ENCODE peak calls at places on chromosome X, in four cellular contexts. N is fibroblast of the conjunctiva; P is stimulated activated CD4-positive, alpha-beta T cell treated with anti-CD3 and anti-CD28 coated beads, Interleukin-2, amount 100 ng/mL, for 48 hours; L is GM10248. Q is an unnamed sample.

GRCh38 chrX:24148118-24148517 is 1.4 kb upstream of the ZFX start:
- DNase-seq in N (no peak), P (no peak), L (no peak), Q (no peak)

GRCh38 chrX:134180566-134180965 is 56.4 kb upstream of the CCDC160 start:
- DNase-seq in N (no peak), P (no peak), L (no peak), Q (peak)

GRCh38 chrX:107825698-107826285 is at the start of gene MID2:
- DNase-seq in N (no peak), P (peak), L (peak), Q (peak)

GRCh38 chrX:153770606-153771175 is 6.6 kb downstream of the PLXNB3 start:
- DNase-seq in N (no peak), P (no peak), L (no peak), Q (no peak)

GRCh38 chrX:133726211-133726630 is 259.2 kb downstream of the GPC3 start:
- DNase-seq in N (peak), P (no peak), L (no peak), Q (no peak)

GRCh38 chrX:148885203-148885602 is 384.8 kb downstream of the AFF2 start:
- DNase-seq in N (no peak), P (no peak), L (no peak), Q (no peak)

GRCh38 chrX:154458116-154458953 is at the start of gene PLXNA3:
- DNase-seq in N (no peak), P (peak), L (peak), Q (no peak)

GRCh38 chrX:132750312-132751042 is 208.0 kb downstream of the HS6ST2 start:
- DNase-seq in N (no peak), P (no peak), L (no peak), Q (no peak)

GRCh38 chrX:45822124-45822523 is 621.4 kb upstream of the DIPK2B start:
- DNase-seq in N (no peak), P (no peak), L (no peak), Q (no peak)

GRCh38 chrX:44898411-44899221 is 25.6 kb downstream of the KDM6A start:
- DNase-seq in N (no peak), P (no peak), L (no peak), Q (no peak)

GRCh38 chrX:78945186-78945912 is at the start of gene P2RY10:
- DNase-seq in N (no peak), P (no peak), L (peak), Q (no peak)

GRCh38 chrX:45667666-45668065 is 467.0 kb upstream of the DIPK2B start:
- DNase-seq in N (no peak), P (no peak), L (no peak), Q (no peak)

GRCh38 chrX:123807825-123808416 is 51.9 kb upstream of the XIAP start:
- DNase-seq in N (no peak), P (no peak), L (no peak), Q (no peak)

GRCh38 chrX:134654398-134655012 is 3.8 kb downstream of the PLAC1 start:
- DNase-seq in N (no peak), P (peak), L (no peak), Q (no peak)

GRCh38 chrX:43481601-43482000 is 174.5 kb upstream of the MAOA start:
- DNase-seq in N (no peak), P (no peak), L (no peak), Q (no peak)

GRCh38 chrX:8201896-8202331 is 30.8 kb upstream of the VCX2 start:
- DNase-seq in N (no peak), P (no peak), L (no peak), Q (no peak)

GRCh38 chrX:68823413-68824151 is 5.2 kb upstream of the EFNB1 start:
- DNase-seq in N (no peak), P (no peak), L (no peak), Q (no peak)

GRCh38 chrX:108139303-108139702 is 47.7 kb downstream of the ATG4A start:
- DNase-seq in N (no peak), P (no peak), L (no peak), Q (no peak)

GRCh38 chrX:12988797-12989196 is 13.9 kb downstream of the TMSB4X start:
- DNase-seq in N (no peak), P (no peak), L (no peak), Q (no peak)

GRCh38 chrX:137034508-137034872 is 695 bp upstream of the GPR101 start:
- DNase-seq in N (no peak), P (no peak), L (no peak), Q (no peak)

GRCh38 chrX:38376747-38377146 is 24.3 kb downstream of the OTC start:
- DNase-seq in N (no peak), P (no peak), L (no peak), Q (no peak)